ENCODE peak calls at places on chromosome 17, in ten cellular contexts. C is CD8-positive, alpha-beta memory T cell; X is stimulated activated CD8-positive, alpha-beta memory T cell treated with anti-CD3 and anti-CD28 coated beads, Interleukin-12 subunit alpha, Interleukin-12 subunit beta, amount 100 ng/mL, for 4 hours; L is activated CD4-positive, alpha-beta T cell treated with anti-CD3 and anti-CD28 coated beads for 48 hours; J is IMR-90; B is D341Med; G is AG08395; F is mucosa of descending colon; P is ureter; R is T-cell. W is an unnamed sample.

GRCh38 chr17:76569607-76570279 is 15.9 kb downstream of the ST6GALNAC2 start:
- DNase-seq in R (no peak), F (no peak), B (peak; percentile 39), P (no peak), J (no peak), X (no peak), C (no peak), L (no peak), G (no peak), W (no peak)

GRCh38 chr17:47821031-47821423 is 567 bp downstream of the OSBPL7 start:
- DNase-seq in B (no peak), J (no peak), C (no peak), P (no peak), X (no peak), L (no peak), R (no peak), G (no peak), F (peak; percentile 62), W (no peak)

GRCh38 chr17:7582401-7583252 is 1.0 kb upstream of the MPDU1 start:
- DNase-seq in J (no peak), X (no peak), G (no peak), C (no peak), F (no peak), L (no peak), R (no peak), P (no peak), B (no peak), W (no peak)

GRCh38 chr17:55764610-55765009 is 13.8 kb downstream of the PCTP start:
- DNase-seq in B (no peak), X (no peak), G (no peak), R (no peak), J (no peak), C (no peak), F (no peak), L (no peak), P (no peak), W (no peak)

GRCh38 chr17:74744714-74745547 is 3.5 kb upstream of the NHERF1 start:
- DNase-seq in R (peak; percentile 83), F (peak; percentile 97), X (peak; percentile 64), J (peak; percentile 47), P (peak; percentile 91), G (peak; percentile 81), C (peak; percentile 74), B (peak; percentile 88), L (peak; percentile 89), W (peak; percentile 83)

GRCh38 chr17:5506307-5506706 is 19.9 kb downstream of the MIS12 start:
- DNase-seq in J (no peak), R (no peak), F (no peak), C (no peak), G (no peak), L (no peak), B (no peak), X (no peak), P (no peak), W (no peak)

GRCh38 chr17:38574712-38575111 is 31.0 kb downstream of the SRCIN1 start:
- DNase-seq in R (no peak), F (no peak), X (no peak), J (no peak), C (no peak), L (no peak), B (no peak), G (no peak), P (no peak), W (no peak)

GRCh38 chr17:56679148-56679766 is 85.8 kb downstream of the NOG start:
- DNase-seq in F (no peak), X (no peak), B (peak; percentile 78), J (peak; percentile 56), P (no peak), G (peak; percentile 62), R (no peak), C (no peak), L (no peak), W (no peak)

GRCh38 chr17:44004077-44004760 is at the start of gene NAGS:
- DNase-seq in B (no peak), P (no peak), X (peak; percentile 2), L (peak; percentile 24), C (peak; percentile 18), F (peak; percentile 63), J (no peak), R (no peak), G (no peak), W (no peak)

GRCh38 chr17:7548585-7549400 is at the start of gene TNFSF12:
- DNase-seq in F (peak; percentile 80), C (peak; percentile 45), R (peak; percentile 26), X (peak; percentile 34), B (no peak), G (peak; percentile 59), L (peak; percentile 64), P (peak; percentile 74), J (peak; percentile 7), W (peak; percentile 29)